ENCODE peak calls at places on chromosomes 16 and 17, in eight cellular contexts. H, K, Z, B, Y, T, N and J are unnamed samples.

GRCh38 chr16:22008215-22009142 is 568 bp downstream of the MOSMO start:
- DNase-seq in H (peak), K (peak), Z (peak), B (no peak), Y (peak), T (peak), N (no peak), J (peak)

GRCh38 chr17:15255713-15256454 is 9.2 kb downstream of the PMP22 start:
- DNase-seq in H (no peak), K (no peak), Z (no peak), B (no peak), Y (no peak), T (no peak), N (no peak), J (no peak)

GRCh38 chr17:17650959-17651358 is 30.3 kb upstream of the RAI1 start:
- DNase-seq in H (no peak), K (no peak), Z (no peak), B (no peak), Y (no peak), T (no peak), N (no peak), J (no peak)

GRCh38 chr16:11303405-11304138 is 22.4 kb upstream of the PRM1 start:
- DNase-seq in H (peak), K (no peak), Z (no peak), B (no peak), Y (no peak), T (no peak), N (peak), J (no peak)

GRCh38 chr16:30070490-30070889 is 4.9 kb downstream of the ALDOA start:
- DNase-seq in H (no peak), K (no peak), Z (no peak), B (no peak), Y (no peak), T (no peak), N (no peak), J (no peak)

GRCh38 chr16:11401161-11402050 is 56.1 kb downstream of the RMI2 start:
- DNase-seq in H (peak), K (no peak), Z (no peak), B (no peak), Y (no peak), T (peak), N (peak), J (peak)

GRCh38 chr17:56653877-56654276 is 60.4 kb downstream of the NOG start:
- DNase-seq in H (peak), K (peak), Z (peak), B (no peak), Y (no peak), T (peak), N (no peak), J (no peak)

GRCh38 chr16:11398851-11399250 is 53.6 kb downstream of the RMI2 start:
- DNase-seq in H (no peak), K (no peak), Z (no peak), B (no peak), Y (no peak), T (no peak), N (no peak), J (no peak)

GRCh38 chr17:17841620-17842025 is 4.8 kb upstream of the SREBF1 start:
- DNase-seq in H (peak), K (no peak), Z (no peak), B (no peak), Y (no peak), T (no peak), N (no peak), J (peak)

GRCh38 chr16:78444-79145 is 570 bp downstream of the MPG start:
- DNase-seq in H (peak), K (no peak), Z (no peak), B (no peak), Y (no peak), T (peak), N (no peak), J (no peak)

GRCh38 chr16:81448154-81449131 is 3.8 kb downstream of the CMIP start:
- DNase-seq in H (peak), K (no peak), Z (no peak), B (no peak), Y (peak), T (no peak), N (no peak), J (peak)

GRCh38 chr17:41340934-41341861 is 9.4 kb downstream of the KRT33A start:
- DNase-seq in H (no peak), K (no peak), Z (no peak), B (no peak), Y (no peak), T (no peak), N (no peak), J (no peak)

GRCh38 chr17:10616502-10617119 is 40.5 kb downstream of the MYH3 start:
- DNase-seq in H (peak), K (peak), Z (peak), B (peak), Y (peak), T (peak), N (peak), J (peak)

GRCh38 chr17:76738468-76738850 is 540 bp downstream of the MFSD11 start:
- DNase-seq in H (no peak), K (no peak), Z (no peak), B (no peak), Y (no peak), T (no peak), N (no peak), J (no peak)

GRCh38 chr17:48757524-48757961 is 29.0 kb upstream of the HOXB13 start:
- DNase-seq in H (no peak), K (no peak), Z (no peak), B (no peak), Y (no peak), T (peak), N (no peak), J (no peak)

GRCh38 chr17:82152114-82152513 is 54.1 kb upstream of the FASN start:
- DNase-seq in H (no peak), K (no peak), Z (no peak), B (no peak), Y (no peak), T (no peak), N (no peak), J (no peak)

GRCh38 chr17:79033046-79033616 is 9.2 kb downstream of the C1QTNF1 start:
- DNase-seq in H (no peak), K (no peak), Z (no peak), B (no peak), Y (no peak), T (no peak), N (no peak), J (no peak)

GRCh38 chr16:63365665-63366064 is 1329.4 kb upstream of the CDH8 start:
- DNase-seq in H (no peak), K (no peak), Z (no peak), B (no peak), Y (no peak), T (no peak), N (no peak), J (no peak)

GRCh38 chr16:63363738-63364137 is 1327.5 kb upstream of the CDH8 start:
- DNase-seq in H (no peak), K (no peak), Z (peak), B (no peak), Y (no peak), T (no peak), N (no peak), J (no peak)

DNA sequence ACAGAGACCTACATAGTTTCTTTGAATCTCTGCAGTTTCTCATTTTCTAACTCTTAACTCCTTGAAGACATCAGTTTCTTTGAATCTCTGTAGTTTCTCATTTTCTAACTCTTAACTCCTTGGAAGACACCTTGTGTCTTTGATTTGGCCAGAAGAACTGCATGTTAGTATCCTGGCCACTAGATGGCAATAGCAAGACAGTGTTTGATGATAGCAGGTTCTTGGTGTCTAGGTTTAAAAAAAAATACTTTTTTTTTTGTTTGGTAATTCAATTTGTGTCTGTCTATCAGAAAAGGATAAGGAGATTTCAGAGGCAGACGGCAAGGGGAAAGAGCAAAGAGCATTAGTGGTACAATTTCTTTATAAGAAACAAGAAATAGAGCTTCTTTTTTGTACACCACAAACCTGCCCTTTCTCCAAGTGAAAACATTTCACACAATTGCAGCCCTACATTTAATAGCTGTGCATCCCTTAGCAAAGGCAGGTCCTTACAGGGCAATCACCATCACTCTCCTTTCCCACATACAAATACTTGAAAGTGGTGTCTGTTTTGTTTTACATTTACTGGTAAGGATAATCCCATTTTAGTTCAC is 1324.9 kb upstream of the CDH8 start:
- DNase-seq in H (peak), K (no peak), Z (peak), B (peak), Y (no peak), T (peak), N (no peak), J (no peak)
- TF ChIP-seq POLR2A in H (no peak), K (no peak), Z (no peak), B (no peak), Y (no peak), T (no peak), N (no peak), J (no peak)

GRCh38 chr17:74563358-74563757 is 4.0 kb downstream of the CD300H start:
- DNase-seq in H (no peak), K (no peak), Z (no peak), B (no peak), Y (no peak), T (no peak), N (no peak), J (no peak)
- TF ChIP-seq POLR2A in H (no peak), K (no peak), Z (no peak), B (no peak), Y (no peak), T (no peak), N (no peak), J (no peak)

DNA sequence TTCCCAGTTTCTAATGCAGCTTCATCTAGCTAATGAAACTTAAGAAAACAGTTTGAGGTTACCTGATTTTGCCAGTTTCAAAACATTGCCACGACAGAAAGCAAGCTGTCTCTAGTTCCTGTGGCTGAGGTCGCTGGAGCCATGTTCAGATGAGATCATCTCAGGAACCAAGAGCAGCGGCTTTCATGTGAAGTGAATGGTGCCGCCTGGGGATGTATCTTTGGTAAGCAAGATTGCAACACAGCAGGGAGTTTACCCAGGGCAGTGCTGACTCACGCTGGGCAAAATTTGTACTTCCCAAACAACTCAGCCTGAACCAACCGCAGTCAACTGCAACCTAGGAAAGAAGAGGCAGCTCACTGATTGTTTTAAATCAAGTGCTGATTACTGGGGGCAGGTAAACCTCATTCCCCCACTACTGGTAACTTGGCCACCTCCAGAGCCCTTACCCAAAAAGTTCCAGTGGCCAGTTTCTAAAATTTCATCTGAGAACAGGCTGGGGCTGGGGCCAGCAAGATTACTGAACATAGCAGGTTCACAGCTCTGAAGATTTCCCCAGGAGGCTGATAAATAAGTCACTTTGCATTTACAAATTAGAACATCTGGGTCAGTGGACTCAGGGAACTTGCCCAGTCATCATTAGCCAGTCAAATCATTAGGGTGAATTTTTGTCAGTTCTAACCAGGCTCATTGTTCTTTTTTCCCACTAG is at the start of gene RFFL:
- DNase-seq in H (peak), K (peak), Z (peak), B (peak), Y (peak), T (peak), N (peak), J (peak)
- TF ChIP-seq POLR2A in H (peak), K (peak), Z (peak), B (no peak), Y (peak), T (no peak), N (no peak), J (peak)

GRCh38 chr17:21211825-21212479 is 2.0 kb downstream of the TMEM11 start:
- DNase-seq in H (no peak), K (no peak), Z (no peak), B (no peak), Y (peak), T (no peak), N (no peak), J (no peak)

GRCh38 chr17:21204923-21205322 is 9.0 kb downstream of the TMEM11 start:
- DNase-seq in H (no peak), K (no peak), Z (no peak), B (no peak), Y (no peak), T (no peak), N (no peak), J (no peak)

GRCh38 chr17:21209511-21210175 is 4.3 kb downstream of the TMEM11 start:
- DNase-seq in H (peak), K (no peak), Z (no peak), B (no peak), Y (peak), T (no peak), N (no peak), J (no peak)

GRCh38 chr17:21210411-21211076 is 3.4 kb downstream of the TMEM11 start:
- DNase-seq in H (no peak), K (no peak), Z (no peak), B (no peak), Y (peak), T (no peak), N (no peak), J (no peak)

GRCh38 chr17:21208352-21208751 is 5.6 kb downstream of the TMEM11 start:
- DNase-seq in H (no peak), K (no peak), Z (no peak), B (no peak), Y (no peak), T (no peak), N (peak), J (no peak)
- TF ChIP-seq POLR2A in H (no peak), K (no peak), Z (no peak), B (no peak), Y (no peak), T (no peak), N (no peak), J (no peak)

GRCh38 chr17:791807-792206 is 9.7 kb downstream of the MRM3 start:
- DNase-seq in H (no peak), K (no peak), Z (no peak), B (no peak), Y (no peak), T (no peak), N (no peak), J (no peak)

GRCh38 chr17:794876-795275 is 12.7 kb downstream of the MRM3 start:
- DNase-seq in H (peak), K (peak), Z (peak), B (peak), Y (peak), T (no peak), N (peak), J (peak)

GRCh38 chr17:789160-789840 is 7.1 kb downstream of the MRM3 start:
- DNase-seq in H (no peak), K (no peak), Z (no peak), B (no peak), Y (no peak), T (no peak), N (no peak), J (no peak)

GRCh38 chr17:795276-795675 is 13.1 kb downstream of the MRM3 start:
- DNase-seq in H (no peak), K (no peak), Z (no peak), B (no peak), Y (no peak), T (no peak), N (no peak), J (no peak)

DNA sequence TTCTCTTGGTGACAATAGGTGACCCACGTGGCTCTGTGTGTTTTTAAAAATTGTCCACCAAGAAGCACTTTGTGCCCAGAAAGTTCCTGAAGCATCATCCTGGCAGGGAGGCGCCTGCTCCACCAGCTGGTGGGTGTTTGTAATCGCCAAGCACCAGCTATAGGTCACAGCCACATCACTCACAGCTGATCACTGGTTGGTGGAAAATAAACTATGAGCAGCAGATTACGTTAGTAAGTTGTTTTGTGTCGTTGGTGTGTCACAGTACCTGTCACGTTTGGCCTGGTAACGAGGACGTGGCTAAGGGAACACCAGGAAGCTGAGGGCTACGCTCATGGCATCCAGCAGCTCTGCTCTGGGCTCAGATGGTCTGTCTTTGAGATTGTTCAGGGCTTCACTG is 10.1 kb downstream of the MRM3 start:
- DNase-seq in H (no peak), K (no peak), Z (peak), B (no peak), Y (no peak), T (no peak), N (no peak), J (no peak)
- TF ChIP-seq POLR2A in H (no peak), K (no peak), Z (no peak), B (no peak), Y (no peak), T (no peak), N (no peak), J (no peak)